ENCODE peak calls at places on chromosomes 1 and 21, in four cellular contexts. X, B, A and M are unnamed samples.

GRCh38 chr1:113677250-113678158 is 81.8 kb downstream of the PHTF1 start:
- DNase-seq in X (no peak), B (peak; percentile 52), A (no peak), M (no peak)

GRCh38 chr1:115530407-115530806 is 111.4 kb upstream of the VANGL1 start:
- DNase-seq in X (no peak), B (no peak), A (no peak), M (peak; percentile 73)

GRCh38 chr21:45410865-45411809 is 6.2 kb downstream of the COL18A1 start:
- DNase-seq in X (no peak), B (no peak), A (peak; percentile 76), M (no peak)

GRCh38 chr1:182927693-182928433 is 25.1 kb downstream of the SHCBP1L start:
- DNase-seq in X (no peak), B (no peak), A (no peak), M (no peak)

GRCh38 chr1:209723265-209723664 is 18.6 kb downstream of the HSD11B1 start:
- DNase-seq in X (no peak), B (no peak), A (no peak), M (no peak)

GRCh38 chr1:61273861-61274260 is 191.5 kb downstream of the NFIA start:
- DNase-seq in X (no peak), B (no peak), A (no peak), M (no peak)

GRCh38 chr21:28444131-28444530 is 548.5 kb downstream of the LTN1 start:
- DNase-seq in X (no peak), B (no peak), A (no peak), M (no peak)

GRCh38 chr1:183234660-183235476 is 48.8 kb downstream of the LAMC2 start:
- DNase-seq in X (no peak), B (peak; percentile 53), A (peak; percentile 34), M (peak; percentile 96)

GRCh38 chr1:19559641-19560040 is 74.3 kb upstream of the CAPZB start:
- DNase-seq in X (no peak), B (no peak), A (no peak), M (peak; percentile 28)

GRCh38 chr1:241972703-241973375 is 15.3 kb downstream of the BECN2 start:
- DNase-seq in X (no peak), B (no peak), A (no peak), M (no peak)

GRCh38 chr1:150558761-150559626 is 9.8 kb downstream of the ADAMTSL4 start:
- DNase-seq in X (no peak), B (no peak), A (peak; percentile 65), M (no peak)

GRCh38 chr1:218611916-218612580 is 266.9 kb downstream of the TGFB2 start:
- DNase-seq in X (no peak), B (no peak), A (no peak), M (no peak)

GRCh38 chr1:18110968-18111367 is 3.4 kb downstream of the IGSF21 start:
- DNase-seq in X (no peak), B (no peak), A (peak; percentile 52), M (no peak)

GRCh38 chr1:231478386-231478785 is 50.1 kb upstream of the TSNAX start:
- DNase-seq in X (no peak), B (no peak), A (no peak), M (no peak)

GRCh38 chr21:38544681-38545080 is 46.4 kb upstream of the ERG start:
- DNase-seq in X (no peak), B (no peak), A (no peak), M (peak; percentile 41)

GRCh38 chr1:117828206-117828605 is 101.2 kb downstream of the GDAP2 start:
- DNase-seq in X (no peak), B (no peak), A (peak; percentile 64), M (peak; percentile 84)

GRCh38 chr1:12245733-12246132 is 15.9 kb downstream of the VPS13D start:
- DNase-seq in X (no peak), B (no peak), A (no peak), M (no peak)

GRCh38 chr1:14017531-14017961 is 317.6 kb downstream of the PRDM2 start:
- DNase-seq in X (no peak), B (no peak), A (no peak), M (no peak)

GRCh38 chr1:1925437-1926345 is 6.6 kb upstream of the TMEM52 start:
- DNase-seq in X (no peak), B (no peak), A (no peak), M (no peak)

GRCh38 chr1:232630047-232630893 is at the start of gene SIPA1L2:
- DNase-seq in X (peak; percentile 34), B (peak; percentile 98), A (peak; percentile 97), M (peak; percentile 57)

GRCh38 chr1:8025671-8026144 is 401 bp downstream of the ERRFI1 start:
- DNase-seq in X (no peak), B (no peak), A (no peak), M (no peak)

GRCh38 chr21:35476616-35477395 is 427.7 kb upstream of the RUNX1 start:
- DNase-seq in X (no peak), B (no peak), A (no peak), M (no peak)

GRCh38 chr1:179341943-179342547 is 23.7 kb upstream of the AXDND1 start:
- DNase-seq in X (no peak), B (no peak), A (no peak), M (no peak)

GRCh38 chr1:156797212-156797871 is 19.3 kb downstream of the SH2D2A start:
- DNase-seq in X (no peak), B (peak; percentile 69), A (no peak), M (no peak)

GRCh38 chr1:111856411-111857135 is 100.9 kb downstream of the DDX20 start:
- DNase-seq in X (no peak), B (no peak), A (no peak), M (no peak)

GRCh38 chr1:207818971-207819451 is 67.2 kb downstream of the CD46 start:
- DNase-seq in X (no peak), B (no peak), A (no peak), M (peak; percentile 39)

GRCh38 chr1:213256438-213257087 is 205.5 kb downstream of the RPS6KC1 start:
- DNase-seq in X (no peak), B (no peak), A (no peak), M (no peak)

GRCh38 chr1:171251042-171251740 is 2.9 kb downstream of the FMO1 start:
- DNase-seq in X (no peak), B (peak; percentile 15), A (no peak), M (no peak)

GRCh38 chr1:63621698-63622097 is 28.5 kb downstream of the PGM1 start:
- DNase-seq in X (no peak), B (no peak), A (peak; percentile 27), M (no peak)

GRCh38 chr1:216765346-216766300 is 42.4 kb upstream of the ESRRG start:
- DNase-seq in X (no peak), B (no peak), A (no peak), M (peak; percentile 77)

GRCh38 chr21:44718571-44718970 is 7.2 kb upstream of the TSPEAR start:
- DNase-seq in X (no peak), B (no peak), A (no peak), M (no peak)

GRCh38 chr1:209305221-209305954 is 278.1 kb upstream of the CAMK1G start:
- DNase-seq in X (no peak), B (no peak), A (no peak), M (no peak)

GRCh38 chr1:54865238-54866073 is 21.5 kb downstream of the DHCR24 start:
- DNase-seq in X (no peak), B (no peak), A (no peak), M (no peak)